ENCODE peak calls at places on chromosomes 13 and 19, in five cellular contexts. M, Z, J, L and K are unnamed samples.

GRCh38 chr13:26878465-26878864 is 117.9 kb upstream of the GPR12 start:
- DNase-seq in Z (no peak), J (no peak), M (no peak), L (no peak), K (no peak)

GRCh38 chr13:86399572-86399971 is 600.4 kb upstream of the SLITRK6 start:
- DNase-seq in Z (no peak), J (no peak), M (no peak), L (no peak), K (no peak)

GRCh38 chr13:64505511-64505910 is 2724.6 kb downstream of the PCDH9 start:
- DNase-seq in J (peak; percentile 53), Z (no peak), M (peak; percentile 10), L (peak; percentile 39), K (peak; percentile 81)

GRCh38 chr19:35299523-35300339 is 7.8 kb downstream of the MAG start:
- DNase-seq in L (no peak), M (no peak), J (no peak), Z (no peak), K (no peak)

GRCh38 chr13:46636451-46636850 is 83.5 kb downstream of the LRCH1 start:
- DNase-seq in J (no peak), Z (no peak), M (no peak), L (no peak), K (no peak)

GRCh38 chr19:18393836-18394235 is 3.6 kb downstream of the LRRC25 start:
- DNase-seq in Z (peak; percentile 64), J (no peak), L (no peak), M (no peak), K (no peak)

GRCh38 chr19:44303305-44303704 is 1.5 kb downstream of the ZNF235 start:
- DNase-seq in L (no peak), Z (no peak), J (no peak), M (no peak), K (no peak)

GRCh38 chr13:36146513-36147276 is 15.5 kb upstream of the DCLK1 start:
- DNase-seq in J (no peak), M (no peak), Z (no peak), L (peak; percentile 17), K (no peak)

GRCh38 chr13:53782400-53783030 is 753.9 kb downstream of the OLFM4 start:
- DNase-seq in Z (no peak), L (peak; percentile 62), J (peak; percentile 15), M (no peak), K (peak; percentile 20)

GRCh38 chr19:57664269-57665127 is 4.2 kb upstream of the ZSCAN4 start:
- DNase-seq in M (no peak), L (peak; percentile 76), J (peak; percentile 2), Z (peak; percentile 79), K (peak; percentile 39)

GRCh38 chr19:51002542-51003311 is 1.3 kb upstream of the KLK8 start:
- DNase-seq in J (no peak), Z (no peak), M (no peak), L (peak; percentile 4), K (no peak)

GRCh38 chr13:24564881-24565280 is 52.3 kb upstream of the PARP4 start:
- DNase-seq in J (no peak), Z (no peak), M (no peak), L (no peak), K (no peak)

GRCh38 chr13:47087841-47088240 is 191.0 kb upstream of the HTR2A start:
- DNase-seq in L (peak; percentile 26), M (peak; percentile 20), Z (no peak), J (peak; percentile 63), K (peak; percentile 68)

GRCh38 chr13:100506600-100507422 is 81.8 kb downstream of the GGACT start:
- DNase-seq in Z (no peak), M (no peak), L (no peak), J (no peak), K (no peak)

GRCh38 chr19:1401138-1401888 is at the start of gene GAMT:
- DNase-seq in J (no peak), M (no peak), Z (peak; percentile 71), L (peak; percentile 41), K (peak; percentile 77)

GRCh38 chr13:49791753-49792549 is 531 bp downstream of the KPNA3 start:
- DNase-seq in J (peak; percentile 39), Z (peak; percentile 51), M (no peak), L (peak; percentile 44), K (peak; percentile 68)

GRCh38 chr13:49792550-49793324 is at the start of gene KPNA3:
- DNase-seq in M (peak; percentile 93), L (peak; percentile 98), J (peak; percentile 93), Z (peak; percentile 98), K (peak; percentile 99)

GRCh38 chr13:49789961-49790360 is 2.5 kb downstream of the KPNA3 start:
- DNase-seq in M (no peak), L (no peak), Z (no peak), J (no peak), K (no peak)

GRCh38 chr13:49786609-49787008 is 5.9 kb downstream of the KPNA3 start:
- DNase-seq in M (no peak), Z (no peak), L (no peak), J (no peak), K (no peak)

DNA sequence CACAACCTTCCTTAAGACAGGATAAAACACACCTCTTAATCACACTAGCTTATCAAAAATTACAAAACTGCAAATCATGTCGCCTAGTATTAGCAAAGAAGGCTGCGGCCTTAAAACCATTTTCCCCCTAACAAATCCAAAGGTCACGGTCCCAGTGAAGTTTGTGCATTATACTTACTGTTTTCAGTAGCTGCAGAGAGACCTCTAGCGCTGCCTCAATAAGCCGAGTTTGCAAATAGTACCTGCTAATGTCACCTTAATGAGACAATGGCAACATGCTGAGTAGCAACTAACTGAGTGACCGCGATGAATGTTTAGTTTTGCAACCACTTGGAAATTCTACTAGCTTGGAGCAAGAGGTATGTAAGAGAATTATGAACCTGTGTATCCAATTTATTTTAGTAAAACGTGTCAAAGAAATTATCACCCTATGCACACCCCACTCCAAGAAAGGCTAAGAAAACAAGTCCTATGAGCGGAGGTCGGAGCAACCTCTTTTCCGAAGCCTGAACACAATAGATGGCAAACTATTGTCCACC is 1.2 kb downstream of the KPNA3 start:
- DNase-seq in M (no peak), J (peak; percentile 5), L (peak; percentile 50), Z (no peak), K (no peak)
- TF ChIP-seq CTCF in M (no peak), J (peak; percentile 18), L (no peak), Z (no peak), K (peak; percentile 12)

GRCh38 chr13:33285420-33286124 is at the start of gene STARD13:
- DNase-seq in J (peak; percentile 98), M (peak; percentile 96), Z (peak; percentile 96), L (peak; percentile 98), K (peak; percentile 98)
- H3K4me3 ChIP-seq in J (peak within 1 kb of the TSS; percentile 77), M (peak within 1 kb of the TSS; percentile 76), Z (peak within 1 kb of the TSS; percentile 67), L (peak within 1 kb of the TSS; percentile 68), K (peak within 1 kb of the TSS; percentile 88)

GRCh38 chr19:40392123-40392522 is 2.1 kb upstream of the HIPK4 start:
- DNase-seq in M (no peak), J (no peak), Z (no peak), L (no peak), K (no peak)

GRCh38 chr19:40394816-40395210 is 4.8 kb upstream of the HIPK4 start:
- DNase-seq in M (no peak), Z (no peak), J (no peak), L (no peak), K (no peak)

GRCh38 chr19:40390084-40390742 is at the start of gene HIPK4:
- DNase-seq in Z (no peak), M (no peak), J (no peak), L (no peak), K (no peak)

GRCh38 chr19:40393894-40394815 is 4.2 kb upstream of the HIPK4 start:
- DNase-seq in J (no peak), L (no peak), Z (no peak), M (no peak), K (no peak)

DNA sequence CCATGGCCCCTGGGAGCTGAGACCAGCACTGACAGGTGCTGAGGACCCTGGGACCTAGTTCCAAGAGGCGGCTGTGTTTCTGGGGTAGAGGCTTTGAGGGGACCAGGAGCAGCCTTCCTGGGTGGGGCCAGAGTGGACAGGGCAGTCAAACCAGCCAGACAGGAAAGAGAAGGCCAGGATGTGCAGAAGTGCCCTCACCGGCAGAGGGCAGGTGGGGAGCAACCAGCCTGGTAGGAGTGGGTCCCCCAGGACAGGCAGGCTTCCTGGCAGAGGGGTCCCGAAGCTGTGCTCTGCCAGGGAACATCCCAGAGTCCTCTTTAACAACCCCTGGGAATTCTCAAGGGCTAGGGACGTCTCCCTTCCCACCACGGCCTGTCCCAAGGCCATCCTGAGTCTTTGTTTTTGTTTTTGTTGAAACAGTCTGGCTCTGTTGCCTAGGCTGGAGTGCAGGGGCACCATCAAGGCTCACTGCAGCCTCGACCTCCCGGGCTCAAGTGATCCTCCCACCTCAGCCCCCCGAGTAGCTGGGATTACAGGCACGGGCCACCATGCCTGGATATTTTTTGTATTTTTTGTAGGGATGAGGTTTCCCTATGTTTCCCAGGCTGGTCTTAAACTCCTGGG is 3.0 kb upstream of the HIPK4 start:
- DNase-seq in L (no peak), M (no peak), Z (no peak), J (no peak), K (peak; percentile 30)
- TF ChIP-seq CTCF in L (peak; percentile 43), M (no peak), Z (peak; percentile 19), J (peak; percentile 50), K (peak; percentile 33)

GRCh38 chr19:5031231-5032100 is 62.6 kb downstream of the KDM4B start:
- DNase-seq in J (peak; percentile 70), Z (peak; percentile 85), M (no peak), L (peak; percentile 78), K (peak; percentile 89)
- H3K4me3 ChIP-seq in J (no peak overlapping the region), Z (no peak overlapping the region), M (no peak overlapping the region), L (no peak overlapping the region), K (no peak overlapping the region)

DNA sequence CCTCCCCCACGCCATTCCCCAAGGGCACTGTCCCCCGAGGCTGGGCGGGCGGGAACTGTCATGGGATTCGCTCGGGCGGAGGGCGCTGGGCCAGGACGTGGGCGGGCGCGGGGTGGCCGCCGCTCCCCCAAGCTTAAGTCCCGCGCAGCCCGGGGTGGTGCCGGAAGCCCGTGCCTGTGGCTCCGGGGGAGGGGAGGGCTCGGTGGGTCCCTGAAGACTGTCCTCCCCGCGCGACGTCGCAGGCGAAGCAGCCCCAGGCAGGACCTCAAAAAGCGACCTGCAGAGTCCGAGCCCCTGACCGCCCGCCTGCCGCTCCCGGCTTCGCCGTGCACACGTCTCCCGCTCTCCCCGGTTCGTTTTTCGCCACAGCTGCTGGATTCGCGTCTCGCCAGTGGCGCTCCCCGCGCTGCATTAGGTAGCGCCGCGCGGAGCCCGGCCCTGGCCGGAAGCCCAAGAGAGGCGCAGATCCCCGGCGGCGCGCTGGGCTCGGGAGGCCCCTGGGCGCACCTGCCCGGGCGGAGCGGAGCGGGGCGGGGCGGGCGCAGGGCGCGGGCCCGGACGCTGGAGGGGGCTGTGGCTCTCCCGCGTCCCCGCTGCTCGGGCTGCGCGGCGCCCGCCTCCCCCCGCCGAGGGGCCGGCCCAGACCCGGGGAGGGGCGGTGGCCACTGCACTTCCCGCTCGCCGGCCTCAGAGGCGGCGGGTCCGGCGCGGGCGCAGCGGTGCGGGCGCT is at the start of gene FARP1:
- DNase-seq in M (no peak), L (peak; percentile 73), Z (peak; percentile 83), J (no peak), K (peak; percentile 67)
- TF ChIP-seq CTCF in M (peak; percentile 15), L (no peak), Z (no peak), J (peak; percentile 23), K (no peak)

GRCh38 chr19:33684550-33685303 is 63.0 kb downstream of the CHST8 start:
- DNase-seq in L (no peak), Z (no peak), J (no peak), M (no peak), K (no peak)
- H3K4me3 ChIP-seq in L (no peak overlapping the region), Z (no peak overlapping the region), J (no peak overlapping the region), M (no peak overlapping the region), K (no peak overlapping the region)